ENCODE peak calls at places on chromosomes 3 and 15, in four cellular contexts. M is SK-N-SH, C is HepG2, N is WTC11. I is an unnamed sample.

GRCh38 chr3:138867996-138868395 is 33.3 kb upstream of the PIK3CB start:
- DNase-seq in M (no peak), C (no peak), N (no peak), I (no peak)

GRCh38 chr15:57319226-57319918 is 56.9 kb upstream of the CGNL1 start:
- DNase-seq in M (no peak), N (no peak), C (no peak), I (no peak)

GRCh38 chr15:36449084-36449661 is 130.3 kb upstream of the CDIN1 start:
- DNase-seq in M (no peak), C (no peak), N (peak), I (peak)

GRCh38 chr3:56855856-56856538 is 54.2 kb upstream of the ARHGEF3 start:
- DNase-seq in M (peak), C (peak), N (peak), I (peak)

GRCh38 chr3:80970292-80970691 is 791.2 kb downstream of the GBE1 start:
- DNase-seq in C (no peak), M (no peak), N (no peak), I (no peak)

GRCh38 chr3:118636841-118637240 is 397.8 kb downstream of the IGSF11 start:
- DNase-seq in M (peak), C (peak), N (no peak), I (no peak)

GRCh38 chr15:67149859-67150824 is 84.7 kb downstream of the SMAD3 start:
- DNase-seq in M (no peak), N (peak), C (peak), I (peak)

GRCh38 chr3:179969525-179969924 is 67.2 kb downstream of the PEX5L start:
- DNase-seq in N (no peak), C (no peak), M (no peak), I (no peak)

GRCh38 chr15:40142428-40142827 is 18.4 kb upstream of the BUB1B start:
- DNase-seq in N (no peak), M (no peak), C (no peak), I (no peak)

GRCh38 chr15:74396445-74397238 is 29.2 kb upstream of the CYP11A1 start:
- DNase-seq in C (peak), M (no peak), N (no peak), I (no peak)

GRCh38 chr3:147930417-147930816 is 521.3 kb downstream of the ZIC1 start:
- DNase-seq in N (no peak), C (no peak), M (no peak), I (no peak)

GRCh38 chr3:2547049-2547448 is 448.4 kb downstream of the CNTN4 start:
- DNase-seq in N (no peak), M (no peak), C (no peak), I (no peak)

GRCh38 chr3:50617096-50617791 is at the start of gene MAPKAPK3:
- DNase-seq in C (peak), M (no peak), N (no peak), I (no peak)

GRCh38 chr15:78065284-78065872 is 12.1 kb downstream of the TBC1D2B start:
- DNase-seq in C (peak), M (no peak), N (peak), I (no peak)

GRCh38 chr3:193776626-193777025 is 183.6 kb downstream of the OPA1 start:
- DNase-seq in N (no peak), M (no peak), C (no peak), I (no peak)
- TF ChIP-seq FOXJ3 in N (no peak), M (no peak), C (no peak), I (no peak)

DNA sequence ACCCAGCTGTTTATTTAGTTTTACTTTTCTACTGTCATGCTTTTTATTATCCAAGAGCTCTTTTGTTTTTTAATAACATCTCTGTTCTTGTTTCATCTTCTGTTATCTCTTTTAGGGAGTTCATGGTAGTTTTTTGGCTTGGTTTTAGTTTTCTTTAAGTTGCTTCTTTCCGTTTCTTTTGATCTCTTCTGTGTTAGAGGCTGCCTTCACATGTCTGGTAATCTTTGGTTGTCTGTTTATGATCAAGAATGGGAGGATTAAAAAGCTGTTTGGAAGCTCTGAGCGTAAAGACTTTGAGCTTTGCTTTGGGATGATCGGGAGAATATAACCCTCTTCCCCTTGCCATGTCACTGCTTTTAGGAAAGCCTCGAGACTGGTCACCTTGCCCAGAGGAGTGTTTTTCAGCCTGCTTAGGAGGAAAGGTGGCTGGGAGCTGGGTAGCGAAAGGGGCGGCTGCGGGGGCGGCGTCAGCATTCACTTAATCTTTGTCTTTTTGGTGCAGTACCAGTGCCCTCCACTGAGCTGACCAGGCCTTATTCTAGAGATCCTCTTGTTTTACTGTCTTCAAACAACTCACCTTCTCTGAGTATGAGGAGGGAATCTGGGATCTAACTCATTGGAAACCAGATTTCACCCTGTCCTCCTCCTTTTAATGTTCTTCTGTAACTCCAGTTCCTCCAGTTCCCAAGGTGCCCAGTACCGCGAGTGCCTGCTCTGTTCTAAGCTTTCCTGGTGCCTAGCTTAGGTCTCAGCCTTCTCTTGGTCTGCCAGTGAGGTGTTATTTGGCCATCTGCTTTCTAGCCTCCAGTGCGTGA is 15.5 kb downstream of the TATDN2 start:
- DNase-seq in M (peak), N (peak), C (no peak), I (peak)
- TF ChIP-seq FOXJ3 in M (no peak), N (no peak), C (no peak), I (no peak)

GRCh38 chr3:141426404-141427034 is 58.2 kb downstream of the ZBTB38 start:
- DNase-seq in N (no peak), C (no peak), M (no peak), I (no peak)

GRCh38 chr3:141429371-141430035 is 57.3 kb upstream of the RASA2 start:
- DNase-seq in C (no peak), N (no peak), M (no peak), I (no peak)

GRCh38 chr3:141425523-141426233 is 57.4 kb downstream of the ZBTB38 start:
- DNase-seq in C (peak), N (no peak), M (no peak), I (no peak)

GRCh38 chr3:141430326-141430725 is 56.5 kb upstream of the RASA2 start:
- DNase-seq in N (no peak), M (no peak), C (no peak), I (no peak)

GRCh38 chr3:141427764-141428163 is 59.1 kb upstream of the RASA2 start:
- DNase-seq in N (no peak), C (no peak), M (no peak), I (no peak)
- TF ChIP-seq FOXJ3 in N (no peak), C (no peak), M (no peak), I (no peak)

GRCh38 chr3:100075731-100076543 is 38.4 kb downstream of the FILIP1L start:
- DNase-seq in M (no peak), N (no peak), C (peak), I (peak)
- TF ChIP-seq FOXJ3 in M (no peak), N (no peak), C (peak), I (no peak)